ENCODE peak calls at places on chromosomes 4 and X, in five cellular contexts. A is right lobe of liver, M is H1, N is suprapubic skin, H is spleen. U is an unnamed sample.

GRCh38 chr4:143768007-143768591 is 67.6 kb upstream of the FREM3 start:
- DNase-seq in A (no peak), M (no peak), N (no peak), H (no peak), U (no peak)

GRCh38 chrX:1453951-1454785 is 1.5 kb upstream of the ASMTL start:
- DNase-seq in A (peak; percentile 90), M (peak; percentile 99), N (peak; percentile 87), H (peak; percentile 97), U (peak; percentile 76)

GRCh38 chr4:130249002-130249401 is 1153.0 kb downstream of the C4orf33 start:
- DNase-seq in A (no peak), M (no peak), N (no peak), H (no peak), U (no peak)

GRCh38 chr4:55592014-55592413 is at the start of gene PDCL2:
- DNase-seq in A (no peak), M (peak; percentile 56), N (no peak), H (no peak), U (no peak)

GRCh38 chr4:102299708-102300107 is 45.6 kb downstream of the SLC39A8 start:
- DNase-seq in A (no peak), M (peak; percentile 53), N (no peak), H (no peak), U (no peak)

GRCh38 chr4:153577053-153577452 is 107.0 kb upstream of the TLR2 start:
- DNase-seq in A (no peak), M (no peak), N (no peak), H (no peak), U (no peak)

GRCh38 chr4:115424852-115425251 is 311.4 kb upstream of the NDST4 start:
- DNase-seq in A (no peak), M (no peak), N (no peak), H (no peak), U (no peak)

GRCh38 chrX:22748093-22748999 is 251.4 kb upstream of the DDX53 start:
- DNase-seq in A (peak; percentile 45), M (peak; percentile 47), N (no peak), H (no peak), U (peak; percentile 52)

GRCh38 chr4:118279328-118279727 is 73.5 kb downstream of the PRSS12 start:
- DNase-seq in A (no peak), M (no peak), N (no peak), H (no peak), U (no peak)

GRCh38 chrX:12988797-12989196 is 13.9 kb downstream of the TMSB4X start:
- DNase-seq in A (peak; percentile 60), M (no peak), N (no peak), H (no peak), U (peak; percentile 56)

GRCh38 chr4:17367201-17367600 is 144.7 kb downstream of the QDPR start:
- DNase-seq in A (no peak), M (no peak), N (no peak), H (no peak), U (no peak)

GRCh38 chr4:114343015-114343414 is 255.6 kb upstream of the UGT8 start:
- DNase-seq in A (no peak), M (no peak), N (no peak), H (no peak), U (no peak)

GRCh38 chrX:130402211-130402684 is 461 bp downstream of the RBMX2 start:
- DNase-seq in A (no peak), M (no peak), N (no peak), H (no peak), U (no peak)

GRCh38 chr4:72323227-72323626 is 245.8 kb downstream of the ADAMTS3 start:
- DNase-seq in A (no peak), M (no peak), N (no peak), H (no peak), U (no peak)

GRCh38 chrX:39689374-39690104 is 408.2 kb downstream of the BCOR start:
- DNase-seq in A (no peak), M (peak; percentile 46), N (no peak), H (no peak), U (no peak)

GRCh38 chr4:89769856-89770255 is 67.1 kb downstream of the SNCA start:
- DNase-seq in A (no peak), M (no peak), N (no peak), H (no peak), U (no peak)

GRCh38 chr4:144787365-144788263 is 141.7 kb downstream of the HHIP start:
- DNase-seq in A (no peak), M (no peak), N (no peak), H (no peak), U (no peak)

GRCh38 chrX:151180400-151180799 is 4.0 kb downstream of the GPR50 start:
- DNase-seq in A (no peak), M (no peak), N (no peak), H (no peak), U (no peak)

GRCh38 chr4:2172627-2173231 is 69.2 kb downstream of the HAUS3 start:
- DNase-seq in A (no peak), M (no peak), N (no peak), H (no peak), U (no peak)

GRCh38 chrX:95505721-95506120 is 1178.9 kb upstream of the DIAPH2 start:
- DNase-seq in A (no peak), M (no peak), N (no peak), H (no peak), U (no peak)

GRCh38 chr4:177214935-177215334 is 94.7 kb upstream of the NEIL3 start:
- DNase-seq in A (no peak), M (no peak), N (no peak), H (no peak), U (no peak)

GRCh38 chr4:55183926-55184599 is 58.7 kb upstream of the KDR start:
- DNase-seq in A (no peak), M (no peak), N (no peak), H (no peak), U (no peak)

GRCh38 chr4:148444296-148445070 is 2.3 kb upstream of the NR3C2 start:
- DNase-seq in A (peak; percentile 58), M (peak; percentile 71), N (peak; percentile 79), H (peak; percentile 91), U (peak; percentile 53)
- H3K27me3 ChIP-seq in A (no peaks in the 10 kb centered on the region), M (peaks cover 32% of the 10 kb centered on the region), N (no peaks in the 10 kb centered on the region), H (no peaks in the 10 kb centered on the region), U (no peaks in the 10 kb centered on the region)

GRCh38 chr4:151488968-151489367 is 80.0 kb downstream of the FHIP1A start:
- DNase-seq in A (no peak), M (no peak), N (no peak), H (no peak), U (no peak)
- TF ChIP-seq POLR2A in A (no peak), M (no peak), N (no peak), H (no peak), U (no peak)

GRCh38 chr4:155608231-155608885 is 58.3 kb upstream of the GUCY1A1 start:
- DNase-seq in A (no peak), M (no peak), N (no peak), H (no peak), U (no peak)
- H3K27me3 ChIP-seq in A (no peaks in the 10 kb centered on the region), M (no peaks in the 10 kb centered on the region), N (no peaks in the 10 kb centered on the region), H (no peaks in the 10 kb centered on the region), U (no peaks in the 10 kb centered on the region)

DNA sequence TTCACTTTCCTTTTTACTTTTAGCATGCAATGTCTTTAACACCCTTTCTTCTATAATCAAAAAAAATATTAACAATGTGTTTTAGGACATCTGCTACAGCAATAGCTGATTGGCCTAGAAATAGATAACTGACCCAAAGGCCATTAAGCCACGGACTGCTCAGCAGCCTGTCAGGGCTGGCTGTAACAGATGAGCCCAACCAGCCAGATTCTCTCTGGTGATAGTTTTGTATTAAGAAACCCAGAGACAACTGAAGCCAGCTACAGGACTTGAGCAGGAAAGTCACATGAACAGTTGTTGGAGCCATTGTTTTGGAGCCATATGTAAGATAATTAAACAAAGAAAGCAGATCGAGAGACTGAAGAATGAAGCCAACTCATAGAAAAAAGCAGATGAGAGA is 80.3 kb downstream of the DDIT4L start:
- DNase-seq in A (no peak), M (no peak), N (no peak), H (no peak), U (no peak)
- TF ChIP-seq POLR2A in A (no peak), M (no peak), N (no peak), H (no peak), U (no peak)

GRCh38 chr4:6044805-6045204 is 26.6 kb upstream of the C4orf50 start:
- DNase-seq in A (no peak), M (peak; percentile 68), N (no peak), H (no peak), U (no peak)
- H3K27me3 ChIP-seq in A (no peaks in the 10 kb centered on the region), M (no peaks in the 10 kb centered on the region), N (peaks cover 44% of the 10 kb centered on the region), H (no peaks in the 10 kb centered on the region), U (no peaks in the 10 kb centered on the region)

GRCh38 chrX:49043987-49044281 is 777 bp upstream of the TFE3 start:
- DNase-seq in A (no peak), M (no peak), N (no peak), H (no peak), U (no peak)

GRCh38 chrX:49041683-49042529 is 1.3 kb downstream of the TFE3 start:
- DNase-seq in A (no peak), M (no peak), N (no peak), H (no peak), U (no peak)

GRCh38 chrX:49042581-49043219 is 457 bp downstream of the TFE3 start:
- DNase-seq in A (no peak), M (no peak), N (no peak), H (no peak), U (no peak)

GRCh38 chrX:49040376-49040955 is 2.7 kb downstream of the TFE3 start:
- DNase-seq in A (no peak), M (no peak), N (no peak), H (no peak), U (no peak)

DNA sequence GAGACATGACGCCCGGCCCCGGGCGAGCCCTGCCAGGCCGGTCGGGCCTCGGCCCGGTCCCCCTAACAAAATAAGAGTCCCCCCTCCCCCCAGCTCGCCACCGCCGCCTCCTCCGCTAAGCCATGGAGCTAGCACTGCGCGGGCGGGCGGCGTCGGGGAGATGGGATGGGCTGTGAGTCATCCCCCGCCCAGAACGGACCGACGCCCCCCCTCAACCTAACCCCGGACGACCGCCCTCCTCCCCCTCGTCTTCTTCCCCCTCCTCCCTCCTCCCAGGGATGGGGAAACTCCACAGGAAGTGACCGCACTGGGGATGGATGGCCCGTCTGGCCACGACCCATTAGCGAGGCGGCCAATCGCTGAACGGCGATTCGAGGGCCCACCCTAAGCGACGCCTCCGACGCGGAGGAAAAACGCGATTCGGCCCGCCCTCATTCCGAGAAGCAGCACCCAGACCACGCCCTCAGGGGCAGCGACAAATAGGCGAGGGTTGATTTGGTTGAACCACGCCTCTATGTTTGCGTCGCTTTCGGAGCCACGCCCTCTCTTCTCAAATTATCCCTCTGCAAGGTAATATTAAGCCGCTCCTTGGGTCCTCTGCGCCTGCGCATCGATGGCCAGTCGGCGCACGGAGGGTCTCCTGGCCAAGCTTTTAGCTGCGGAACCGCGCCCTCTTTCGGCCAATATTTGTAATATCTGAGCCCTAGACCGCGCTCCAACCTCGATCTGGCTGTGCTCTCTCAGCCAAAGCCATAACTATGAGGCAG is at the start of gene TFE3:
- DNase-seq in A (peak; percentile 97), M (peak; percentile 88), N (peak; percentile 98), H (peak; percentile 97), U (peak; percentile 99)
- TF ChIP-seq POLR2A in A (peak; percentile 77), M (no peak), N (no peak), H (no peak), U (peak; percentile 69)